ENCODE peak calls at places on chromosomes 11 and 22, in seven cellular contexts. C is fibroblast of lung, E is neuronal stem cell, H is PC-3, T is neural progenitor cell, A is GM23248, K is colonic mucosa. G is an unnamed sample.

GRCh38 chr11:27700351-27701261 is at the start of gene BDNF:
- DNase-seq in A (peak), C (peak), K (no peak), H (peak), T (peak), E (peak), G (peak)

GRCh38 chr11:35610636-35611035 is 7.6 kb upstream of the FJX1 start:
- DNase-seq in K (no peak), E (no peak), A (no peak), C (no peak), H (no peak), T (no peak), G (no peak)

GRCh38 chr11:102121329-102121728 is 11.1 kb downstream of the YAP1 start:
- DNase-seq in C (no peak), H (no peak), T (no peak), A (peak), E (no peak), K (no peak), G (no peak)

GRCh38 chr11:120401506-120401905 is 65.3 kb downstream of the ARHGEF12 start:
- DNase-seq in C (peak), H (no peak), E (no peak), T (no peak), K (no peak), A (no peak), G (no peak)

GRCh38 chr22:19086417-19086816 is 35.8 kb downstream of the DGCR2 start:
- DNase-seq in C (no peak), T (no peak), K (no peak), E (no peak), A (no peak), H (no peak), G (no peak)

GRCh38 chr11:57903441-57904123 is 120.1 kb upstream of the OR9Q1 start:
- DNase-seq in E (no peak), C (peak), A (peak), K (peak), T (no peak), H (peak), G (peak)

GRCh38 chr11:111749646-111750045 is 16.5 kb downstream of the PPP2R1B start:
- DNase-seq in K (no peak), H (no peak), T (no peak), C (no peak), E (no peak), A (no peak), G (no peak)

GRCh38 chr22:19891350-19892248 is 36.9 kb upstream of the GNB1L start:
- DNase-seq in A (peak), C (peak), E (peak), K (no peak), T (peak), H (peak), G (peak)

GRCh38 chr11:26992031-26992541 is 1.8 kb upstream of the FIBIN start:
- DNase-seq in E (no peak), A (peak), K (no peak), H (no peak), C (peak), T (no peak), G (no peak)

GRCh38 chr11:104771782-104772181 is 126.5 kb downstream of the CASP12 start:
- DNase-seq in H (peak), T (no peak), C (no peak), A (no peak), E (no peak), K (no peak), G (no peak)

GRCh38 chr11:117239295-117239694 is 6.8 kb downstream of the RNF214 start:
- DNase-seq in E (no peak), A (peak), C (peak), K (no peak), H (peak), T (no peak), G (no peak)

GRCh38 chr11:19474954-19475811 is 234.4 kb upstream of the E2F8 start:
- DNase-seq in E (peak), C (no peak), A (no peak), T (peak), K (no peak), H (no peak), G (peak)

GRCh38 chr11:116542386-116542785 is 230.4 kb downstream of the BUD13 start:
- DNase-seq in H (no peak), A (no peak), C (no peak), E (no peak), T (no peak), K (no peak), G (no peak)

GRCh38 chr22:34801221-34801620 is 264.7 kb upstream of the ISX start:
- DNase-seq in K (no peak), C (no peak), E (no peak), A (no peak), H (no peak), T (no peak), G (no peak)

GRCh38 chr11:16942342-16942741 is 71.9 kb downstream of the PLEKHA7 start:
- DNase-seq in A (peak), T (no peak), C (no peak), K (no peak), E (no peak), H (no peak), G (no peak)

GRCh38 chr11:18352581-18352980 is 30.2 kb downstream of the GTF2H1 start:
- DNase-seq in T (no peak), A (peak), E (no peak), K (no peak), C (peak), H (peak), G (no peak)

GRCh38 chr11:28702450-28702790 is 594.2 kb downstream of the METTL15 start:
- DNase-seq in H (no peak), T (no peak), A (peak), K (no peak), C (peak), E (no peak), G (no peak)

GRCh38 chr11:113240790-113241189 is 73.6 kb upstream of the TTC12 start:
- DNase-seq in H (no peak), E (no peak), A (no peak), C (no peak), T (no peak), K (no peak), G (peak)

GRCh38 chr22:47166446-47167016 is 404.1 kb downstream of the TBC1D22A start:
- DNase-seq in E (no peak), C (no peak), H (no peak), K (no peak), A (no peak), T (no peak), G (peak)

GRCh38 chr11:14892036-14892556 is at the start of gene CYP2R1:
- DNase-seq in E (peak), H (peak), T (peak), C (peak), A (peak), K (peak), G (peak)
- H3K9ac ChIP-seq in E (peak), H (peak), T (no peak), C (no peak), A (peak), K (peak), G (peak)

GRCh38 chr11:94740083-94740974 is 27.8 kb upstream of the AMOTL1 start:
- DNase-seq in A (peak), E (peak), K (peak), H (peak), T (peak), C (no peak), G (peak)

GRCh38 chr11:94742645-94743044 is 25.5 kb upstream of the AMOTL1 start:
- DNase-seq in C (no peak), T (no peak), A (no peak), E (no peak), H (no peak), K (no peak), G (no peak)

GRCh38 chr11:94738746-94739145 is 29.4 kb upstream of the AMOTL1 start:
- DNase-seq in C (no peak), K (no peak), E (no peak), A (no peak), H (no peak), T (no peak), G (no peak)

GRCh38 chr11:94739331-94739730 is 28.8 kb upstream of the AMOTL1 start:
- DNase-seq in C (no peak), T (peak), E (no peak), A (no peak), H (no peak), K (no peak), G (peak)

DNA sequence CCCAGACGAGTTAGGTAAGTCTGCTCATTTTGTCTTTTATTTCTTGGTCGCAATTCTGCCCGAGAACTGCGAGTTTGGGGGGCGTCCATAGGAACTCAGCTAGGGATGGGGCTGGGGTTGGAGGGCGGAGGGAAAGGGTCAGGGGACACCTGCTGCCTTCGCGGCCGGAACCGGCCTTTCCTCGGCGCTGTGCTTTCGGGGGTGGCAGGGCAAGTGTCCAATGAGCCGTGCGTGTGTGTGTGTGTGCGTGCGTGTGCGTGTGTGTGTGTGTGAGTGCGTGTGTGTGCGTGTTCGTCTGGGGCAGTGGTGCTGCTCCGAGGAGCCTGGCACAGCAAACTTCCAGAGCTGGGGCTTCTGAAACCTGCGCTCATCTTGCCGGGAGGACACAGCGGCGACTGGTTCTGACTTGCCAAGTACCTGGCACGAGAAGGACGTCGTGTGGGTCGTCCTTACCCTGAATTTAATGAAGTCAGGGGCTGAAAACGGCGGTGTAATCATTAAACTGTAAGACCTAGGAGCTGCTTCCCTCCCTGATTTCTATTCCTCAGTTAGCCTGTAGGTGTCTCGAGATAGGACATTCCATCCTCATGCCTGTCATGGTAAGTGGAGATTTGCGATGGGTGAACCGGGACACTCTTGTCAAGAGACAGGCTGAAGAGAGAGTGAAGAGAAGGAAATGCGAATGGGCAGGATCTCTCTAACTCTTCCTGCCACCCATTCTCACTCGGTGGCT is 27.0 kb upstream of the AMOTL1 start:
- DNase-seq in K (no peak), H (peak), E (peak), C (peak), A (peak), T (peak), G (peak)
- H3K4me3 ChIP-seq in K (peak), H (peak), E (peak), C (peak), A (peak), T (peak), G (peak)

DNA sequence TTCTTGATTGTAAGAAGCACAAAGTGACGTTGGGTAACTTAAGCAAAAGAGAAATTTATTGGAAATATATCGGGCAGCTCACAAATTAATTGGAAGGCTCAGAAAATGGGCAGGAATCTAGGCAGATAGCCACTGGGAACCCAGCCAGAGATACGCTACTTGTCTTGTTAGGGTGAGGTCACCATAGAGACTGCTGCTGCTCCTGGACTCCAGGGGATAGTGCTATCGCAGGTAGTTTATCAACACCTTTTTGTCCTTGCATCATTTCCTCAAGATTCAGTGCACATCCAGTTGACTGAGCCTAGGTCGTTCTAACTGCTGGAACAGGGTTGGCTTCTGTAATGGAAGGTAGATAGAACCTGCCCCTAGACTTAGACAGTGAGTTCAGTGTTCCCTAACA is 19.6 kb downstream of the AMOTL1 start:
- DNase-seq in K (no peak), A (no peak), T (no peak), E (no peak), H (peak), C (no peak), G (no peak)
- H3K27ac ChIP-seq in K (no peak), A (no peak), T (no peak), E (no peak), H (peak), C (no peak), G (no peak)

GRCh38 chr22:31139866-31140716 is at the start of gene PLA2G3:
- DNase-seq in C (peak), H (no peak), T (peak), A (peak), E (peak), K (peak), G (peak)
- H3K9ac ChIP-seq in C (no peak), H (no peak), T (no peak), A (no peak), E (peak), K (no peak), G (no peak)

GRCh38 chr11:7579226-7579825 is 65.5 kb downstream of the PPFIBP2 start:
- DNase-seq in E (no peak), K (no peak), H (no peak), C (peak), T (no peak), A (peak), G (no peak)

GRCh38 chr11:7576671-7577225 is 62.9 kb downstream of the PPFIBP2 start:
- DNase-seq in C (peak), T (no peak), K (peak), E (no peak), H (no peak), A (peak), G (no peak)

GRCh38 chr11:7577226-7577882 is 63.6 kb downstream of the PPFIBP2 start:
- DNase-seq in E (no peak), A (peak), H (no peak), C (peak), K (peak), T (no peak), G (no peak)

GRCh38 chr11:7578276-7578955 is 64.6 kb downstream of the PPFIBP2 start:
- DNase-seq in H (no peak), C (no peak), A (peak), E (no peak), K (no peak), T (no peak), G (no peak)

GRCh38 chr11:7577883-7578242 is 64.1 kb downstream of the PPFIBP2 start:
- DNase-seq in C (peak), T (no peak), K (peak), A (peak), H (peak), E (no peak), G (no peak)
- H3K4me3 ChIP-seq in C (peak), T (no peak), K (peak), A (peak), H (no peak), E (peak), G (no peak)

DNA sequence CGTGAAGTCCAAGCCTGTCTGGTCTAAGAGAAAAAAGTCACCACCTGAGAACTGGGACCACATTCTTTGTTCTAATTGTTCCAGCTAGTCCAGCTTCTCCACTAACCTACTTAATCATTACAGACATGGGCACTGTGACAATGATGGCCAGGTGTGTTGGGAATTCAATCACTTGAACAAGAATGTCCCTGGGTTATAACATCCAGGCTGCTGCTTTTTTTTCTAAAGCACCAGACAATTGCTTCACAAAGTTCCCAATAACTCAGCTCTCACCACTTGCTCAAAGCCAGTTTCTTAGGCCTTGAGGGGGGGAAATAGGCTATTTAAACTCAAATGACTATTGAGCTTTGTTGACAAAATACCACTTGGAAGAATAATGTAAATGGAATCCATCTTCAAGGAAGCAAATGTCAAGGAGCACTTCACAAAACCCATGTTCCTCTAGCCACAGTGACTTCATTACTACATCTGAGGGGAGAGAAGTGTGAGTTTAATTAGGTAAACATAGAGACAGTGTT is 80.3 kb downstream of the ME3 start:
- DNase-seq in E (no peak), A (peak), C (peak), K (no peak), H (peak), T (no peak), G (no peak)
- H3K27ac ChIP-seq in E (peak), A (peak), C (peak), K (peak), H (peak), T (peak), G (peak)